ENCODE peak calls at places on chromosomes 12 and 14, in four cellular contexts. V is SW480, U is psoas muscle, J is amniotic stem cell. A is an unnamed sample.

GRCh38 chr12:122835693-122836026 is 403 bp downstream of the HIP1R start:
- DNase-seq in J (no peak), U (no peak), V (no peak), A (no peak)

GRCh38 chr12:123095074-123095694 is 55.7 kb downstream of the PITPNM2 start:
- DNase-seq in J (no peak), U (no peak), V (no peak), A (no peak)

GRCh38 chr12:55060970-55061543 is 41.3 kb downstream of the NEUROD4 start:
- DNase-seq in V (no peak), U (no peak), J (no peak), A (no peak)

GRCh38 chr12:6052206-6052939 is 72.1 kb downstream of the VWF start:
- DNase-seq in U (no peak), J (no peak), V (no peak), A (no peak)

GRCh38 chr12:39499296-39499695 is 56.4 kb upstream of the KIF21A start:
- DNase-seq in U (no peak), J (no peak), V (no peak), A (no peak)

GRCh38 chr14:93317200-93317599 is 15.6 kb downstream of the BTBD7 start:
- DNase-seq in U (no peak), V (no peak), J (no peak), A (no peak)

GRCh38 chr12:112973712-112974305 is 4.5 kb upstream of the OAS2 start:
- DNase-seq in U (no peak), V (no peak), J (no peak), A (no peak)

GRCh38 chr12:123120452-123121166 is 30.3 kb downstream of the PITPNM2 start:
- DNase-seq in U (no peak), V (no peak), J (no peak), A (no peak)

GRCh38 chr12:121468451-121468850 is 68.5 kb downstream of the RNF34 start:
- DNase-seq in V (no peak), U (no peak), J (no peak), A (no peak)

A was measured in mesenteric fat pad.